ENCODE peak calls at places on chromosomes 13 and 19, in seven cellular contexts. C is HCT116, S is SK-N-SH, G is K562, X is H1, H is GM12878, W is HepG2. E is an unnamed sample.

GRCh38 chr13:74131206-74131605 is 3.0 kb downstream of the KLF12 start:
- DNase-seq in S (no peak), W (peak; percentile 58), X (no peak), H (no peak), G (no peak), C (no peak), E (no peak)

GRCh38 chr19:42505066-42505465 is 23.2 kb downstream of the CEACAM1 start:
- DNase-seq in G (no peak), W (no peak), X (no peak), H (no peak), S (no peak), C (no peak), E (no peak)

GRCh38 chr19:19146000-19146608 is 7.8 kb upstream of the TMEM161A start:
- DNase-seq in C (no peak), X (peak; percentile 100), H (no peak), S (peak; percentile 93), W (peak; percentile 35), G (peak; percentile 82), E (peak; percentile 71)

GRCh38 chr19:1171755-1172352 is 2.2 kb downstream of the SBNO2 start:
- DNase-seq in W (no peak), C (no peak), X (no peak), G (no peak), H (no peak), S (no peak), E (no peak)

GRCh38 chr13:66159526-66159925 is 1070.6 kb downstream of the PCDH9 start:
- DNase-seq in S (no peak), H (no peak), G (no peak), X (no peak), C (no peak), W (no peak), E (no peak)

GRCh38 chr13:110340812-110341444 is 33.8 kb downstream of the COL4A2 start:
- DNase-seq in W (no peak), X (no peak), C (no peak), S (no peak), H (no peak), G (no peak), E (no peak)

GRCh38 chr13:33692531-33692930 is 125.4 kb upstream of the RFC3 start:
- DNase-seq in X (no peak), W (no peak), S (no peak), C (no peak), G (no peak), H (no peak), E (peak; percentile 29)

GRCh38 chr13:28559636-28560259 is 64.8 kb upstream of the FLT1 start:
- DNase-seq in G (no peak), H (no peak), S (no peak), X (no peak), W (no peak), C (no peak), E (no peak)

GRCh38 chr13:55000043-55000442 is 1971.4 kb downstream of the OLFM4 start:
- DNase-seq in C (no peak), G (no peak), H (no peak), X (no peak), W (no peak), S (no peak), E (no peak)

GRCh38 chr13:41746259-41746658 is 214.7 kb downstream of the VWA8 start:
- DNase-seq in S (no peak), H (no peak), W (no peak), C (peak; percentile 39), X (no peak), G (no peak), E (no peak)

GRCh38 chr13:45474584-45475454 is 10.1 kb downstream of the COG3 start:
- DNase-seq in W (no peak), X (no peak), G (no peak), C (no peak), S (no peak), H (no peak), E (no peak)

GRCh38 chr19:1169921-1170885 is 3.9 kb downstream of the SBNO2 start:
- DNase-seq in W (no peak), H (no peak), X (no peak), C (no peak), G (peak; percentile 50), S (peak; percentile 87), E (peak; percentile 58)

GRCh38 chr19:51140441-51140840 is 1.7 kb upstream of the SIGLEC7 start:
- DNase-seq in G (no peak), C (no peak), X (peak; percentile 57), H (no peak), S (no peak), W (no peak), E (no peak)

GRCh38 chr19:41893899-41894298 is 10.9 kb downstream of the ARHGEF1 start:
- DNase-seq in S (no peak), X (no peak), W (peak; percentile 59), C (no peak), H (no peak), G (no peak), E (no peak)

GRCh38 chr19:55476100-55476775 is at the start of gene ZNF628:
- DNase-seq in H (peak; percentile 83), G (peak; percentile 96), C (peak; percentile 96), S (peak; percentile 96), X (peak; percentile 96), W (peak; percentile 93), E (peak; percentile 98)

GRCh38 chr13:63408227-63409202 is 1992.9 kb upstream of the PCDH20 start:
- DNase-seq in G (no peak), C (no peak), X (no peak), S (peak; percentile 44), W (no peak), H (no peak), E (no peak)

GRCh38 chr13:46113596-46113995 is 8.8 kb upstream of the CPB2 start:
- DNase-seq in H (no peak), C (no peak), X (no peak), S (no peak), G (peak; percentile 35), W (no peak), E (no peak)

GRCh38 chr19:15291666-15292065 is 40.7 kb downstream of the BRD4 start:
- DNase-seq in H (no peak), W (no peak), C (no peak), X (no peak), G (no peak), S (no peak), E (no peak)

GRCh38 chr19:45508931-45509691 is 1.8 kb downstream of the VASP start:
- DNase-seq in S (peak; percentile 87), C (no peak), W (peak; percentile 63), X (peak; percentile 74), G (peak; percentile 89), H (peak; percentile 69), E (peak; percentile 61)

GRCh38 chr13:88068975-88069374 is 397.8 kb downstream of the SLITRK5 start:
- DNase-seq in H (no peak), W (peak; percentile 20), X (peak; percentile 72), S (no peak), G (no peak), C (no peak), E (peak; percentile 74)

GRCh38 chr13:103263448-103263847 is 197.2 kb upstream of the SLC10A2 start:
- DNase-seq in S (no peak), C (no peak), X (no peak), H (no peak), W (no peak), G (no peak), E (no peak)

GRCh38 chr13:26498524-26499208 is 58.8 kb upstream of the WASF3 start:
- DNase-seq in H (no peak), W (no peak), X (no peak), G (no peak), C (no peak), S (no peak), E (no peak)
- TF ChIP-seq JUND in H (no peak), W (no peak), X (no peak), G (no peak), C (no peak), S (peak; percentile 26), E (no peak)

GRCh38 chr13:19713186-19713965 is 69.4 kb downstream of the PSPC1 start:
- DNase-seq in W (no peak), H (peak; percentile 13), G (peak; percentile 26), X (no peak), S (no peak), C (no peak), E (no peak)
- TF ChIP-seq JUND in W (no peak), H (no peak), G (peak; percentile 71), X (no peak), S (no peak), C (no peak), E (no peak)

GRCh38 chr19:53333071-53333465 is 481 bp upstream of the ZNF845 start:
- DNase-seq in W (no peak), S (peak; percentile 61), G (no peak), X (no peak), H (no peak), C (no peak), E (no peak)
- TF ChIP-seq JUND in W (no peak), S (no peak), G (no peak), X (peak; percentile 75), H (no peak), C (no peak), E (no peak)

GRCh38 chr13:25181597-25181996 is 9.5 kb upstream of the AMER2 start:
- DNase-seq in G (no peak), H (no peak), S (no peak), C (no peak), X (no peak), W (no peak), E (no peak)

GRCh38 chr13:25179011-25179410 is 6.9 kb upstream of the AMER2 start:
- DNase-seq in W (no peak), G (no peak), C (no peak), H (no peak), X (no peak), S (no peak), E (no peak)

GRCh38 chr13:25180450-25180794 is 8.3 kb upstream of the AMER2 start:
- DNase-seq in C (no peak), G (no peak), X (no peak), S (no peak), W (no peak), H (no peak), E (no peak)

GRCh38 chr13:25180795-25181537 is 8.9 kb upstream of the AMER2 start:
- DNase-seq in S (no peak), C (no peak), H (peak; percentile 84), X (peak; percentile 28), G (no peak), W (no peak), E (no peak)

DNA sequence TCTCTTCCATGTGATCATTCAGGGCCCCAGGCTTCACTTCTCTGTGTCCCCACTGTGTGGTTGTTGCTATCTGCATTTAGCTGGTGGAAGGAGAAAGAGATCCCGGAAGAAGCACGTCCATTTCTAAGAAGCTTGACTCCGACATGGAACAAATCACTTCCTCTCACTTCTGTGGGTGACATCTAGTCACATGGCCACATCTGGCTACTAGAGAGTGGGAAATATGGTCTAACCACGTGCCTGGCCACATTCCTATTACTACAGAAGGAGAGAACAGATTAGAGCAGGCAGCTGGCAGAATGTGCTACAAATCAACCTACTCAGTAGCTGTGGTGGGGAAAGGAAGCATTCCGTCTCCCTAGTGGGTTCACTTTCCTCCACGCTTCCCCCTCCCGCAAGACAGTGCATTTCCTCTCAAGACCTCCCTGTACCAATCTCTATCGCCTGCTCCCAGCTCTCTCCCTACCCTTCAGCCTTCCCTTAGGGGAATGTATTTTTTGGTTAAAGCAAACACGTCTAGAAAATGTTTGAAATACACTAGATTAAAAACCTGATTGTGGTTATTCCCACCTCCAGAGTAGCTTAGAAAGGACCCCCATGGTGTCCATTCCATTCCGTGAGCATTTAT is 7.8 kb upstream of the AMER2 start:
- DNase-seq in W (no peak), C (no peak), S (no peak), X (peak; percentile 34), G (no peak), H (no peak), E (no peak)
- TF ChIP-seq JUND in W (no peak), C (no peak), S (no peak), X (no peak), G (no peak), H (no peak), E (no peak)

E was measured in T47D.